ENCODE peak calls at places on chromosomes 4 and X, in ten cellular contexts. One of them, this sample, is unnamed.

GRCh38 chrX:109281478-109282275 is 200.2 kb downstream of the GUCY2F start:
- DNase-seq in GM10248: no peak
- DNase-seq in M059J: no peak
- DNase-seq in central memory CD4-positive, alpha-beta T cell: no peak
- DNase-seq in GM06990: peak
- DNase-seq in endothelial cell: no peak
- DNase-seq in fibroblast of lung: no peak
- DNase-seq in upper lobe of left lung: no peak
- DNase-seq in pons: peak
- DNase-seq in neural progenitor cell: peak
- DNase-seq in this sample: no peak

GRCh38 chr4:59841698-59842097 is 1358.4 kb upstream of the ADGRL3 start:
- DNase-seq in upper lobe of left lung: no peak
- DNase-seq in M059J: no peak
- DNase-seq in fibroblast of lung: no peak
- DNase-seq in neural progenitor cell: no peak
- DNase-seq in pons: no peak
- DNase-seq in central memory CD4-positive, alpha-beta T cell: no peak
- DNase-seq in GM06990: no peak
- DNase-seq in endothelial cell: no peak
- DNase-seq in GM10248: no peak
- DNase-seq in this sample: no peak

GRCh38 chr4:112031712-112032328 is 113.4 kb upstream of the FAM241A start:
- DNase-seq in central memory CD4-positive, alpha-beta T cell: no peak
- DNase-seq in upper lobe of left lung: no peak
- DNase-seq in pons: peak
- DNase-seq in GM06990: peak
- DNase-seq in GM10248: peak
- DNase-seq in neural progenitor cell: peak
- DNase-seq in M059J: peak
- DNase-seq in fibroblast of lung: peak
- DNase-seq in endothelial cell: peak
- DNase-seq in this sample: peak

GRCh38 chrX:129566081-129566480 is 26.0 kb downstream of the OCRL start:
- DNase-seq in endothelial cell: no peak
- DNase-seq in central memory CD4-positive, alpha-beta T cell: no peak
- DNase-seq in GM10248: no peak
- DNase-seq in pons: no peak
- DNase-seq in neural progenitor cell: no peak
- DNase-seq in upper lobe of left lung: no peak
- DNase-seq in fibroblast of lung: peak
- DNase-seq in M059J: no peak
- DNase-seq in GM06990: no peak
- DNase-seq in this sample: no peak

GRCh38 chr4:63563288-63564014 is 845.8 kb downstream of the TECRL start:
- DNase-seq in pons: peak
- DNase-seq in endothelial cell: no peak
- DNase-seq in M059J: no peak
- DNase-seq in fibroblast of lung: no peak
- DNase-seq in upper lobe of left lung: no peak
- DNase-seq in central memory CD4-positive, alpha-beta T cell: no peak
- DNase-seq in neural progenitor cell: peak
- DNase-seq in GM06990: no peak
- DNase-seq in GM10248: no peak
- DNase-seq in this sample: no peak

GRCh38 chr4:48604041-48604440 is 114.0 kb downstream of the ZAR1 start:
- DNase-seq in GM10248: no peak
- DNase-seq in central memory CD4-positive, alpha-beta T cell: no peak
- DNase-seq in neural progenitor cell: no peak
- DNase-seq in pons: no peak
- DNase-seq in GM06990: no peak
- DNase-seq in M059J: no peak
- DNase-seq in endothelial cell: no peak
- DNase-seq in fibroblast of lung: no peak
- DNase-seq in upper lobe of left lung: no peak
- DNase-seq in this sample: no peak

GRCh38 chrX:47579537-47579936 is 2.7 kb upstream of the TIMP1 start:
- DNase-seq in pons: no peak
- DNase-seq in neural progenitor cell: no peak
- DNase-seq in central memory CD4-positive, alpha-beta T cell: no peak
- DNase-seq in endothelial cell: no peak
- DNase-seq in upper lobe of left lung: peak
- DNase-seq in GM10248: peak
- DNase-seq in GM06990: no peak
- DNase-seq in fibroblast of lung: peak
- DNase-seq in M059J: peak
- DNase-seq in this sample: no peak

GRCh38 chr4:54937501-54937900 is 187.9 kb downstream of the KDR start:
- DNase-seq in endothelial cell: no peak
- DNase-seq in neural progenitor cell: no peak
- DNase-seq in upper lobe of left lung: no peak
- DNase-seq in fibroblast of lung: peak
- DNase-seq in GM06990: no peak
- DNase-seq in central memory CD4-positive, alpha-beta T cell: no peak
- DNase-seq in M059J: no peak
- DNase-seq in GM10248: no peak
- DNase-seq in pons: no peak
- DNase-seq in this sample: no peak

GRCh38 chrX:140918398-140919043 is 83.9 kb upstream of the SPANXB1 start:
- DNase-seq in neural progenitor cell: peak
- DNase-seq in M059J: peak
- DNase-seq in central memory CD4-positive, alpha-beta T cell: peak
- DNase-seq in pons: peak
- DNase-seq in endothelial cell: peak
- DNase-seq in fibroblast of lung: peak
- DNase-seq in upper lobe of left lung: no peak
- DNase-seq in GM10248: peak
- DNase-seq in GM06990: no peak
- DNase-seq in this sample: peak

GRCh38 chr4:23768541-23768940 is 121.3 kb downstream of the PPARGC1A start:
- DNase-seq in GM06990: no peak
- DNase-seq in central memory CD4-positive, alpha-beta T cell: no peak
- DNase-seq in GM10248: no peak
- DNase-seq in fibroblast of lung: no peak
- DNase-seq in M059J: peak
- DNase-seq in pons: no peak
- DNase-seq in endothelial cell: no peak
- DNase-seq in neural progenitor cell: no peak
- DNase-seq in upper lobe of left lung: no peak
- DNase-seq in this sample: peak

GRCh38 chrX:34848281-34848680 is 94.3 kb upstream of the FAM47B start:
- DNase-seq in M059J: no peak
- DNase-seq in central memory CD4-positive, alpha-beta T cell: no peak
- DNase-seq in neural progenitor cell: no peak
- DNase-seq in upper lobe of left lung: no peak
- DNase-seq in pons: no peak
- DNase-seq in GM10248: no peak
- DNase-seq in fibroblast of lung: peak
- DNase-seq in GM06990: no peak
- DNase-seq in endothelial cell: no peak
- DNase-seq in this sample: no peak

GRCh38 chr4:87128006-87128705 is 92.3 kb downstream of the KLHL8 start:
- DNase-seq in upper lobe of left lung: no peak
- DNase-seq in fibroblast of lung: peak
- DNase-seq in pons: no peak
- DNase-seq in M059J: no peak
- DNase-seq in central memory CD4-positive, alpha-beta T cell: no peak
- DNase-seq in GM10248: no peak
- DNase-seq in GM06990: no peak
- DNase-seq in neural progenitor cell: no peak
- DNase-seq in endothelial cell: no peak
- DNase-seq in this sample: no peak

GRCh38 chr4:7358100-7358735 is 76.5 kb downstream of the PSAPL1 start:
- DNase-seq in pons: peak
- DNase-seq in central memory CD4-positive, alpha-beta T cell: no peak
- DNase-seq in fibroblast of lung: peak
- DNase-seq in GM06990: no peak
- DNase-seq in neural progenitor cell: no peak
- DNase-seq in upper lobe of left lung: peak
- DNase-seq in GM10248: no peak
- DNase-seq in M059J: peak
- DNase-seq in endothelial cell: no peak
- DNase-seq in this sample: peak

GRCh38 chrX:111492085-111492484 is 19.4 kb upstream of the SERTM2 start:
- DNase-seq in pons: no peak
- DNase-seq in M059J: no peak
- DNase-seq in upper lobe of left lung: no peak
- DNase-seq in fibroblast of lung: no peak
- DNase-seq in GM06990: no peak
- DNase-seq in endothelial cell: no peak
- DNase-seq in GM10248: no peak
- DNase-seq in neural progenitor cell: no peak
- DNase-seq in central memory CD4-positive, alpha-beta T cell: no peak
- DNase-seq in this sample: no peak

GRCh38 chr4:73309211-73309610 is 50.6 kb upstream of the ANKRD17 start:
- DNase-seq in pons: no peak
- DNase-seq in M059J: no peak
- DNase-seq in neural progenitor cell: no peak
- DNase-seq in central memory CD4-positive, alpha-beta T cell: no peak
- DNase-seq in upper lobe of left lung: no peak
- DNase-seq in fibroblast of lung: peak
- DNase-seq in endothelial cell: no peak
- DNase-seq in GM06990: no peak
- DNase-seq in GM10248: no peak
- DNase-seq in this sample: no peak

GRCh38 chr4:101039367-101039766 is 308.0 kb downstream of the PPP3CA start:
- DNase-seq in endothelial cell: no peak
- DNase-seq in fibroblast of lung: no peak
- DNase-seq in GM06990: no peak
- DNase-seq in GM10248: no peak
- DNase-seq in central memory CD4-positive, alpha-beta T cell: peak
- DNase-seq in pons: no peak
- DNase-seq in upper lobe of left lung: no peak
- DNase-seq in M059J: no peak
- DNase-seq in neural progenitor cell: no peak
- DNase-seq in this sample: no peak

GRCh38 chr4:11628093-11628725 is 199.5 kb upstream of the HS3ST1 start:
- DNase-seq in M059J: peak
- DNase-seq in upper lobe of left lung: no peak
- DNase-seq in central memory CD4-positive, alpha-beta T cell: no peak
- DNase-seq in neural progenitor cell: no peak
- DNase-seq in GM10248: no peak
- DNase-seq in pons: no peak
- DNase-seq in endothelial cell: no peak
- DNase-seq in GM06990: no peak
- DNase-seq in fibroblast of lung: peak
- DNase-seq in this sample: no peak

GRCh38 chr4:15714616-15715015 is 11.8 kb downstream of the BST1 start:
- DNase-seq in central memory CD4-positive, alpha-beta T cell: no peak
- DNase-seq in GM10248: no peak
- DNase-seq in upper lobe of left lung: no peak
- DNase-seq in pons: no peak
- DNase-seq in GM06990: no peak
- DNase-seq in M059J: no peak
- DNase-seq in neural progenitor cell: no peak
- DNase-seq in endothelial cell: no peak
- DNase-seq in fibroblast of lung: peak
- DNase-seq in this sample: no peak

GRCh38 chr4:144809056-144809640 is 163.2 kb downstream of the HHIP start:
- DNase-seq in fibroblast of lung: no peak
- DNase-seq in neural progenitor cell: peak
- DNase-seq in endothelial cell: no peak
- DNase-seq in central memory CD4-positive, alpha-beta T cell: no peak
- DNase-seq in GM10248: no peak
- DNase-seq in M059J: no peak
- DNase-seq in pons: no peak
- DNase-seq in GM06990: no peak
- DNase-seq in upper lobe of left lung: no peak
- DNase-seq in this sample: no peak

GRCh38 chr4:123390846-123391456 is 5.6 kb upstream of the SPRY1 start:
- DNase-seq in GM10248: no peak
- DNase-seq in M059J: peak
- DNase-seq in neural progenitor cell: no peak
- DNase-seq in central memory CD4-positive, alpha-beta T cell: no peak
- DNase-seq in upper lobe of left lung: no peak
- DNase-seq in pons: no peak
- DNase-seq in fibroblast of lung: peak
- DNase-seq in endothelial cell: no peak
- DNase-seq in GM06990: no peak
- DNase-seq in this sample: no peak

GRCh38 chrX:80807606-80808159 is 2.0 kb downstream of the BRWD3 start:
- DNase-seq in upper lobe of left lung: no peak
- DNase-seq in GM06990: no peak
- DNase-seq in fibroblast of lung: no peak
- DNase-seq in endothelial cell: no peak
- DNase-seq in M059J: peak
- DNase-seq in pons: peak
- DNase-seq in neural progenitor cell: no peak
- DNase-seq in GM10248: no peak
- DNase-seq in central memory CD4-positive, alpha-beta T cell: no peak
- DNase-seq in this sample: no peak

GRCh38 chr4:56742080-56742871 is 61.2 kb upstream of the HOPX start:
- DNase-seq in neural progenitor cell: no peak
- DNase-seq in upper lobe of left lung: no peak
- DNase-seq in endothelial cell: no peak
- DNase-seq in pons: no peak
- DNase-seq in GM06990: no peak
- DNase-seq in GM10248: no peak
- DNase-seq in fibroblast of lung: no peak
- DNase-seq in M059J: peak
- DNase-seq in central memory CD4-positive, alpha-beta T cell: no peak
- DNase-seq in this sample: peak

This sample was measured in A172.